ENCODE peak calls at places on chromosomes 4 and X, in ten cellular contexts. W is mesothelial cell of epicardium; G is skeletal muscle cell; Z is stimulated activated CD8-positive, alpha-beta memory T cell treated with anti-CD3 and anti-CD28 coated beads, Interleukin-12 subunit alpha, Interleukin-12 subunit beta, amount 100 ng/mL, for 4 hours; O is anterior cingulate cortex; C is T47D; X is HFFc6; A is T-cell; J is LNCaP clone FGC; Y is coronary artery. D is an unnamed sample.

GRCh38 chrX:122203399-122203798 is 980.7 kb upstream of the GRIA3 start:
- DNase-seq in J (no peak), Y (no peak), G (no peak), Z (no peak), O (no peak), X (no peak), A (no peak), C (no peak), W (no peak), D (no peak)

GRCh38 chr4:184653650-184654049 is 4.1 kb downstream of the PRIMPOL start:
- DNase-seq in A (no peak), Y (no peak), O (no peak), Z (no peak), G (peak), X (peak), J (no peak), C (no peak), W (no peak), D (no peak)

GRCh38 chr4:8533274-8533865 is 46.8 kb upstream of the GPR78 start:
- DNase-seq in J (no peak), X (no peak), Z (no peak), Y (no peak), A (no peak), W (no peak), G (no peak), C (no peak), O (no peak), D (no peak)

GRCh38 chrX:67604979-67605703 is 61.3 kb downstream of the AR start:
- DNase-seq in Z (no peak), C (no peak), A (no peak), W (no peak), G (peak), O (no peak), J (no peak), Y (no peak), X (peak), D (no peak)

GRCh38 chrX:2500091-2500680 is 590 bp downstream of the DHRSX start:
- DNase-seq in J (no peak), G (peak), Y (peak), O (no peak), W (no peak), X (peak), C (no peak), Z (peak), A (no peak), D (no peak)

GRCh38 chr4:153116801-153117200 is 87.4 kb upstream of the TRIM2 start:
- DNase-seq in W (no peak), J (no peak), G (no peak), C (no peak), X (no peak), Z (no peak), A (no peak), O (no peak), Y (no peak), D (no peak)

GRCh38 chr4:119543794-119544193 is 84.8 kb downstream of the PDE5A start:
- DNase-seq in J (no peak), G (no peak), O (no peak), W (no peak), C (no peak), Y (no peak), Z (no peak), X (no peak), A (no peak), D (no peak)

GRCh38 chr4:125368684-125369083 is 53.9 kb downstream of the FAT4 start:
- DNase-seq in J (no peak), O (no peak), C (no peak), Z (no peak), A (no peak), W (no peak), X (peak), G (peak), Y (no peak), D (no peak)

GRCh38 chrX:17748684-17749083 is 11.4 kb downstream of the SCML1 start:
- DNase-seq in J (no peak), X (no peak), Z (no peak), C (no peak), Y (no peak), W (no peak), O (no peak), G (no peak), A (no peak), D (no peak)

GRCh38 chr4:174999407-174999806 is 81.2 kb downstream of the ADAM29 start:
- DNase-seq in X (no peak), G (peak), C (no peak), W (no peak), J (no peak), Z (no peak), Y (no peak), O (no peak), A (no peak), D (no peak)